ENCODE peak calls at places on chromosomes 4 and X, in nine cellular contexts. G is hippocampal formation, L is heart right ventricle, H is uterus, P is anterior cingulate cortex, A is amniotic stem cell, D is fibroblast of mammary gland, J is right cardiac atrium, I is A549. E is an unnamed sample.

GRCh38 chr4:2886161-2886560 is 42.5 kb downstream of the ADD1 start:
- DNase-seq in G (no peak), I (no peak), J (no peak), A (no peak), H (no peak), P (no peak), D (no peak), L (no peak), E (no peak)

GRCh38 chr4:186946682-186947294 is 223.1 kb upstream of the FAT1 start:
- DNase-seq in L (no peak), P (no peak), D (peak; percentile 18), I (peak; percentile 79), J (peak; percentile 43), H (no peak), A (no peak), G (no peak), E (peak; percentile 16)

GRCh38 chr4:56050584-56050983 is 101.8 kb downstream of the CEP135 start:
- DNase-seq in J (no peak), I (no peak), D (no peak), L (no peak), A (no peak), P (no peak), G (no peak), H (no peak), E (no peak)

GRCh38 chrX:87388381-87388780 is 129.2 kb upstream of the KLHL4 start:
- DNase-seq in H (no peak), G (no peak), I (no peak), J (no peak), L (no peak), P (no peak), D (no peak), A (no peak), E (no peak)

GRCh38 chr4:38681283-38682066 is 17.5 kb downstream of the KLF3 start:
- DNase-seq in A (no peak), L (no peak), P (no peak), I (no peak), G (no peak), H (no peak), D (peak; percentile 83), J (no peak), E (peak; percentile 41)

GRCh38 chr4:152643153-152644035 is 36.4 kb downstream of the TMEM154 start:
- DNase-seq in L (no peak), P (no peak), G (no peak), H (no peak), D (no peak), A (no peak), J (peak; percentile 51), I (no peak), E (no peak)

GRCh38 chr4:33831667-33832066 is 2412.6 kb downstream of the ARAP2 start:
- DNase-seq in D (peak; percentile 67), I (no peak), J (no peak), G (no peak), L (no peak), A (no peak), P (no peak), H (no peak), E (peak; percentile 80)

GRCh38 chr4:184795214-184795844 is 30.4 kb downstream of the ACSL1 start:
- DNase-seq in I (no peak), A (no peak), D (no peak), L (no peak), J (no peak), P (no peak), G (no peak), H (no peak), E (no peak)

GRCh38 chr4:52659016-52659721 is at the start of gene USP46:
- DNase-seq in J (peak; percentile 94), P (no peak), G (peak; percentile 78), D (peak; percentile 54), H (peak; percentile 77), A (peak; percentile 70), L (peak; percentile 84), I (peak; percentile 52), E (peak; percentile 78)